ENCODE peak calls at places on chromosomes 3 and 15, in six cellular contexts. M, Y, T, O, K and G are unnamed samples.
A peak's percentile ranks its signal among the peaks of the same experiment; 100 is the strongest.

GRCh38 chr3:56787258-56787777 is 14.4 kb downstream of the ARHGEF3 start:
- DNase-seq in O (no peak), K (no peak), Y (no peak), T (no peak), M (no peak), G (no peak)

GRCh38 chr3:157573281-157573680 is 70.1 kb upstream of the VEPH1 start:
- DNase-seq in Y (no peak), O (no peak), K (no peak), M (no peak), T (no peak), G (no peak)

GRCh38 chr3:17059966-17060560 is 175.3 kb downstream of the PLCL2 start:
- DNase-seq in Y (no peak), M (no peak), T (no peak), K (no peak), O (no peak), G (no peak)

GRCh38 chr3:4866841-4867240 is 112.4 kb upstream of the BHLHE40 start:
- DNase-seq in M (no peak), K (no peak), O (no peak), T (peak; percentile 77), Y (peak; percentile 30), G (no peak)

GRCh38 chr3:141812091-141812490 is 48.9 kb downstream of the GRK7 start:
- DNase-seq in O (no peak), M (no peak), T (no peak), K (no peak), Y (no peak), G (no peak)

GRCh38 chr3:36606871-36607765 is 157.2 kb downstream of the DCLK3 start:
- DNase-seq in K (no peak), O (no peak), T (no peak), Y (no peak), M (no peak), G (no peak)

GRCh38 chr15:77554306-77555080 is 78.2 kb downstream of the LINGO1 start:
- DNase-seq in Y (no peak), K (no peak), T (no peak), M (no peak), O (no peak), G (no peak)

GRCh38 chr3:169668081-169668956 is 4.8 kb upstream of the MECOM start:
- DNase-seq in O (no peak), T (peak; percentile 35), K (no peak), Y (peak; percentile 18), M (no peak), G (peak; percentile 37)

GRCh38 chr15:74301583-74302374 is 65.7 kb downstream of the CCDC33 start:
- DNase-seq in K (no peak), T (no peak), M (no peak), O (no peak), Y (no peak), G (no peak)

GRCh38 chr3:105417538-105418289 is 51.0 kb downstream of the ALCAM start:
- DNase-seq in M (no peak), O (no peak), K (no peak), Y (peak; percentile 52), T (no peak), G (no peak)

GRCh38 chr15:91357527-91357926 is 257.5 kb downstream of the SV2B start:
- DNase-seq in K (no peak), T (no peak), Y (no peak), M (no peak), O (no peak), G (no peak)

GRCh38 chr3:189727191-189727590 is 96.0 kb downstream of the TP63 start:
- DNase-seq in Y (no peak), O (no peak), M (no peak), T (no peak), K (no peak), G (no peak)

GRCh38 chr15:68103603-68104002 is 49.5 kb downstream of the PIAS1 start:
- DNase-seq in T (no peak), K (no peak), O (no peak), M (no peak), Y (no peak), G (no peak)

GRCh38 chr15:67142142-67143092 is 77.0 kb downstream of the SMAD3 start:
- DNase-seq in Y (peak; percentile 81), O (no peak), K (no peak), T (peak; percentile 94), M (no peak), G (no peak)

GRCh38 chr15:34582461-34583357 is 742 bp downstream of the GOLGA8B start:
- DNase-seq in O (peak; percentile 30), M (no peak), Y (peak; percentile 8), T (peak; percentile 27), K (peak; percentile 65), G (no peak)

GRCh38 chr3:172272699-172273098 is 175.6 kb downstream of the GHSR start:
- DNase-seq in T (peak; percentile 42), O (no peak), M (no peak), K (no peak), Y (peak; percentile 68), G (no peak)

GRCh38 chr15:100055821-100056220 is 286.0 kb downstream of the ADAMTS17 start:
- DNase-seq in Y (no peak), T (no peak), O (no peak), M (no peak), K (no peak), G (no peak)

GRCh38 chr3:72907131-72907697 is 19.4 kb downstream of the GXYLT2 start:
- DNase-seq in T (no peak), M (no peak), K (no peak), Y (peak; percentile 72), O (no peak), G (peak; percentile 61)

GRCh38 chr3:131806736-131807135 is 228.1 kb downstream of the CPNE4 start:
- DNase-seq in K (no peak), O (no peak), T (no peak), Y (no peak), M (no peak), G (no peak)

GRCh38 chr3:189720746-189721426 is 89.7 kb downstream of the TP63 start:
- DNase-seq in K (no peak), Y (no peak), T (peak; percentile 27), M (no peak), O (no peak), G (no peak)

GRCh38 chr15:46786886-46787285 is 930.4 kb upstream of the SEMA6D start:
- DNase-seq in Y (no peak), T (peak; percentile 8), O (no peak), M (no peak), K (no peak), G (peak; percentile 20)

GRCh38 chr15:81400640-81401236 is 26.7 kb upstream of the TMC3 start:
- DNase-seq in O (no peak), T (peak; percentile 58), K (peak; percentile 54), Y (peak; percentile 65), M (no peak), G (no peak)

GRCh38 chr3:128496602-128497304 is 3.8 kb upstream of the GATA2 start:
- DNase-seq in O (no peak), Y (no peak), K (no peak), T (peak; percentile 49), M (no peak), G (no peak)

GRCh38 chr3:5022187-5022965 is 43.1 kb downstream of the BHLHE40 start:
- DNase-seq in O (no peak), T (peak; percentile 50), M (no peak), Y (peak; percentile 74), K (no peak), G (no peak)

GRCh38 chr3:17939157-17939556 is 196.7 kb upstream of the TBC1D5 start:
- DNase-seq in O (no peak), K (no peak), Y (no peak), M (no peak), T (no peak), G (peak; percentile 36)

GRCh38 chr15:69854521-69855171 is 243.1 kb downstream of the TLE3 start:
- DNase-seq in K (no peak), M (no peak), T (peak; percentile 93), O (no peak), Y (peak; percentile 94), G (no peak)

GRCh38 chr3:57700737-57701136 is 7.9 kb upstream of the DENND6A start:
- DNase-seq in O (no peak), Y (no peak), T (no peak), M (no peak), K (no peak), G (no peak)

GRCh38 chr15:86650084-86650483 is 570.4 kb downstream of the AGBL1 start:
- DNase-seq in K (no peak), M (no peak), T (no peak), Y (no peak), O (no peak), G (no peak)

GRCh38 chr3:140706360-140706759 is 28.5 kb downstream of the TRIM42 start:
- DNase-seq in M (no peak), O (no peak), T (no peak), Y (no peak), K (no peak), G (no peak)

GRCh38 chr15:76177491-76178040 is 117.8 kb downstream of the TMEM266 start:
- DNase-seq in T (peak; percentile 43), K (no peak), Y (peak; percentile 17), M (no peak), O (no peak), G (peak; percentile 39)

GRCh38 chr3:14212032-14212431 is 33.4 kb downstream of the LSM3 start:
- DNase-seq in M (no peak), K (no peak), Y (no peak), O (no peak), T (no peak), G (no peak)

GRCh38 chr3:189502256-189502655 is 128.9 kb upstream of the TP63 start:
- DNase-seq in M (no peak), T (no peak), Y (no peak), O (no peak), K (no peak), G (no peak)

GRCh38 chr3:135865554-135865953 is 100.0 kb upstream of the PPP2R3A start:
- DNase-seq in O (no peak), K (no peak), Y (no peak), M (no peak), T (no peak), G (no peak)

GRCh38 chr3:188948658-188949400 is 222.9 kb upstream of the TPRG1 start:
- DNase-seq in Y (peak; percentile 96), O (no peak), M (no peak), T (peak; percentile 91), K (no peak), G (no peak)

GRCh38 chr3:64038252-64038651 is 15.0 kb upstream of the PSMD6 start:
- DNase-seq in O (no peak), T (no peak), K (no peak), M (no peak), Y (no peak), G (no peak)

GRCh38 chr3:101809178-101810022 is 30.4 kb downstream of the NXPE3 start:
- DNase-seq in K (peak; percentile 36), M (no peak), T (peak; percentile 63), Y (peak; percentile 56), O (peak; percentile 4), G (no peak)

GRCh38 chr3:178841011-178841410 is 230.6 kb downstream of the ZMAT3 start:
- DNase-seq in M (no peak), O (no peak), Y (no peak), T (no peak), K (no peak), G (no peak)

GRCh38 chr3:112293368-112294321 is at the start of gene SLC9C1:
- DNase-seq in Y (peak; percentile 74), M (no peak), K (peak; percentile 6), T (peak; percentile 77), O (no peak), G (peak; percentile 52)

GRCh38 chr3:161914703-161915102 is 418.1 kb downstream of the OTOL1 start:
- DNase-seq in O (no peak), Y (peak; percentile 59), K (no peak), T (peak; percentile 88), M (no peak), G (no peak)